ENCODE peak calls at places on chromosomes 3 and 15, in ten cellular contexts. T is right cardiac atrium, W is foreskin melanocyte, V is GM04504, F is NCI-H1092 treated with DMSO at 0.1 percent for 48 hours, A is NCI-H524, L is trophoblast cell, Q is thoracic aorta, N is OCI-LY7, J is LoVo. U is an unnamed sample.

GRCh38 chr3:129868912-129869311 is 24.6 kb downstream of the TMCC1 start:
- DNase-seq in T (no peak), W (no peak), V (no peak), F (no peak), A (no peak), L (no peak), Q (no peak), N (no peak), J (no peak), U (no peak)

GRCh38 chr15:59699810-59700431 is 10.8 kb upstream of the BNIP2 start:
- DNase-seq in T (no peak), W (no peak), V (no peak), F (no peak), A (no peak), L (peak; percentile 84), Q (no peak), N (no peak), J (peak; percentile 23), U (no peak)

GRCh38 chr3:53705024-53705750 is 141.0 kb downstream of the CHDH start:
- DNase-seq in T (no peak), W (no peak), V (no peak), F (peak; percentile 15), A (no peak), L (no peak), Q (no peak), N (no peak), J (no peak), U (no peak)

GRCh38 chr3:20406621-20407020 is 220.6 kb upstream of the SGO1 start:
- DNase-seq in T (no peak), W (no peak), V (no peak), F (no peak), A (no peak), L (no peak), Q (no peak), N (no peak), J (no peak), U (no peak)

GRCh38 chr15:22811640-22812039 is 25.2 kb downstream of the NIPA1 start:
- DNase-seq in T (no peak), W (peak; percentile 33), V (peak; percentile 10), F (no peak), A (peak; percentile 20), L (peak; percentile 65), Q (no peak), N (peak; percentile 27), J (peak; percentile 14), U (no peak)

GRCh38 chr3:23961064-23961463 is 16.0 kb downstream of the NR1D2 start:
- DNase-seq in T (no peak), W (no peak), V (no peak), F (no peak), A (no peak), L (peak; percentile 77), Q (no peak), N (no peak), J (no peak), U (no peak)

GRCh38 chr3:143811602-143812001 is 36.7 kb downstream of the SLC9A9 start:
- DNase-seq in T (peak; percentile 80), W (no peak), V (no peak), F (no peak), A (no peak), L (no peak), Q (no peak), N (no peak), J (no peak), U (peak; percentile 49)

GRCh38 chr3:194632983-194633348 is 253 bp downstream of the TMEM44 start:
- DNase-seq in T (peak; percentile 78), W (no peak), V (peak; percentile 3), F (peak; percentile 50), A (peak; percentile 45), L (peak; percentile 46), Q (no peak), N (no peak), J (no peak), U (peak; percentile 35)

GRCh38 chr3:18233987-18234716 is 191.0 kb downstream of the SATB1 start:
- DNase-seq in T (no peak), W (no peak), V (no peak), F (no peak), A (no peak), L (peak; percentile 21), Q (no peak), N (no peak), J (no peak), U (no peak)

GRCh38 chr3:11477286-11477935 is 166.3 kb downstream of the VGLL4 start:
- DNase-seq in T (no peak), W (no peak), V (no peak), F (no peak), A (no peak), L (peak; percentile 85), Q (no peak), N (no peak), J (no peak), U (peak; percentile 45)

GRCh38 chr3:47916696-47917095 is 99.5 kb downstream of the MAP4 start:
- DNase-seq in T (no peak), W (no peak), V (no peak), F (no peak), A (no peak), L (no peak), Q (no peak), N (no peak), J (no peak), U (no peak)

GRCh38 chr15:101264911-101265641 is 12.2 kb downstream of the SELENOS start:
- DNase-seq in T (no peak), W (no peak), V (no peak), F (no peak), A (no peak), L (peak; percentile 7), Q (no peak), N (no peak), J (no peak), U (no peak)

GRCh38 chr3:111311709-111312235 is 230.2 kb upstream of the CD96 start:
- DNase-seq in T (no peak), W (peak; percentile 20), V (no peak), F (no peak), A (no peak), L (no peak), Q (no peak), N (no peak), J (no peak), U (no peak)

GRCh38 chr3:82163907-82164520 is 402.6 kb upstream of the GBE1 start:
- DNase-seq in T (no peak), W (peak; percentile 3), V (no peak), F (no peak), A (no peak), L (peak; percentile 61), Q (no peak), N (peak; percentile 19), J (no peak), U (no peak)

GRCh38 chr3:67018105-67018788 is 20.1 kb downstream of the KBTBD8 start:
- DNase-seq in T (peak; percentile 76), W (no peak), V (no peak), F (no peak), A (no peak), L (peak; percentile 60), Q (no peak), N (peak; percentile 58), J (peak; percentile 45), U (peak; percentile 50)

GRCh38 chr3:33134026-33134625 is 20.3 kb downstream of the CRTAP start:
- DNase-seq in T (no peak), W (no peak), V (no peak), F (no peak), A (no peak), L (no peak), Q (no peak), N (no peak), J (no peak), U (no peak)

GRCh38 chr15:89948796-89949195 is 36.0 kb upstream of the ARPIN start:
- DNase-seq in T (no peak), W (peak; percentile 91), V (no peak), F (no peak), A (no peak), L (no peak), Q (no peak), N (no peak), J (no peak), U (no peak)

GRCh38 chr15:51227967-51228783 is 110.2 kb downstream of the CYP19A1 start:
- DNase-seq in T (no peak), W (peak; percentile 90), V (peak; percentile 87), F (no peak), A (no peak), L (peak; percentile 15), Q (peak; percentile 52), N (no peak), J (peak; percentile 56), U (no peak)

GRCh38 chr3:176526194-176526593 is 671.1 kb downstream of the TBL1XR1 start:
- DNase-seq in T (no peak), W (no peak), V (no peak), F (no peak), A (no peak), L (no peak), Q (no peak), N (no peak), J (no peak), U (no peak)

U was measured in ovary.